ENCODE peak calls at places on chromosomes 1 and 21, in seven cellular contexts. One of them, this sample, is unnamed.

GRCh38 chr1:209809601-209810000 is 3.7 kb upstream of the IRF6 start:
- DNase-seq in GM12865: no peak
- DNase-seq in tibial nerve: no peak
- DNase-seq in fibroblast of pulmonary artery: no peak
- DNase-seq in brain microvascular endothelial cell: no peak
- DNase-seq in thyroid gland: no peak
- DNase-seq in fibroblast of lung: no peak
- DNase-seq in this sample: no peak

GRCh38 chr1:244603498-244603897 is 49.4 kb upstream of the DESI2 start:
- DNase-seq in GM12865: peak
- DNase-seq in tibial nerve: no peak
- DNase-seq in fibroblast of pulmonary artery: peak
- DNase-seq in brain microvascular endothelial cell: peak
- DNase-seq in thyroid gland: no peak
- DNase-seq in fibroblast of lung: peak
- DNase-seq in this sample: no peak

GRCh38 chr21:28644762-28645161 is 347.9 kb downstream of the LTN1 start:
- DNase-seq in GM12865: no peak
- DNase-seq in tibial nerve: no peak
- DNase-seq in fibroblast of pulmonary artery: no peak
- DNase-seq in brain microvascular endothelial cell: no peak
- DNase-seq in thyroid gland: no peak
- DNase-seq in fibroblast of lung: no peak
- DNase-seq in this sample: no peak

GRCh38 chr1:27981146-27981545 is 21.4 kb downstream of the XKR8 start:
- DNase-seq in GM12865: no peak
- DNase-seq in tibial nerve: no peak
- DNase-seq in fibroblast of pulmonary artery: no peak
- DNase-seq in brain microvascular endothelial cell: no peak
- DNase-seq in thyroid gland: no peak
- DNase-seq in fibroblast of lung: peak
- DNase-seq in this sample: no peak

GRCh38 chr1:218589487-218589886 is 244.4 kb downstream of the TGFB2 start:
- DNase-seq in GM12865: no peak
- DNase-seq in tibial nerve: no peak
- DNase-seq in fibroblast of pulmonary artery: no peak
- DNase-seq in brain microvascular endothelial cell: no peak
- DNase-seq in thyroid gland: no peak
- DNase-seq in fibroblast of lung: no peak
- DNase-seq in this sample: no peak

GRCh38 chr1:95974586-95974985 is 740.6 kb downstream of the RWDD3 start:
- DNase-seq in GM12865: no peak
- DNase-seq in tibial nerve: no peak
- DNase-seq in fibroblast of pulmonary artery: no peak
- DNase-seq in brain microvascular endothelial cell: no peak
- DNase-seq in thyroid gland: no peak
- DNase-seq in fibroblast of lung: peak
- DNase-seq in this sample: no peak

GRCh38 chr1:241423541-241424479 is 66.8 kb upstream of the RGS7 start:
- DNase-seq in GM12865: peak
- DNase-seq in tibial nerve: no peak
- DNase-seq in fibroblast of pulmonary artery: peak
- DNase-seq in brain microvascular endothelial cell: no peak
- DNase-seq in thyroid gland: no peak
- DNase-seq in fibroblast of lung: peak
- DNase-seq in this sample: no peak

GRCh38 chr1:204128964-204129896 is 22.6 kb downstream of the ETNK2 start:
- DNase-seq in GM12865: peak
- DNase-seq in tibial nerve: peak
- DNase-seq in fibroblast of pulmonary artery: peak
- DNase-seq in brain microvascular endothelial cell: peak
- DNase-seq in thyroid gland: peak
- DNase-seq in fibroblast of lung: peak
- DNase-seq in this sample: no peak

GRCh38 chr1:175146535-175147213 is 45.9 kb downstream of the KIAA0040 start:
- DNase-seq in GM12865: peak
- DNase-seq in tibial nerve: peak
- DNase-seq in fibroblast of pulmonary artery: peak
- DNase-seq in brain microvascular endothelial cell: peak
- DNase-seq in thyroid gland: peak
- DNase-seq in fibroblast of lung: peak
- DNase-seq in this sample: no peak

GRCh38 chr1:42961560-42962091 is 3.0 kb upstream of the SLC2A1 start:
- DNase-seq in GM12865: no peak
- DNase-seq in tibial nerve: no peak
- DNase-seq in fibroblast of pulmonary artery: no peak
- DNase-seq in brain microvascular endothelial cell: no peak
- DNase-seq in thyroid gland: no peak
- DNase-seq in fibroblast of lung: no peak
- DNase-seq in this sample: no peak

GRCh38 chr1:3904843-3905185 is 4.7 kb upstream of the C1orf174 start:
- DNase-seq in GM12865: no peak
- DNase-seq in tibial nerve: no peak
- DNase-seq in fibroblast of pulmonary artery: no peak
- DNase-seq in brain microvascular endothelial cell: no peak
- DNase-seq in thyroid gland: no peak
- DNase-seq in fibroblast of lung: no peak
- DNase-seq in this sample: no peak

GRCh38 chr21:16419188-16419874 is 689.5 kb downstream of the USP25 start:
- DNase-seq in GM12865: no peak
- DNase-seq in tibial nerve: peak
- DNase-seq in fibroblast of pulmonary artery: peak
- DNase-seq in brain microvascular endothelial cell: peak
- DNase-seq in thyroid gland: peak
- DNase-seq in fibroblast of lung: peak
- DNase-seq in this sample: peak

GRCh38 chr1:245110406-245110805 is 44.4 kb upstream of the KIF26B start:
- DNase-seq in GM12865: no peak
- DNase-seq in tibial nerve: no peak
- DNase-seq in fibroblast of pulmonary artery: no peak
- DNase-seq in brain microvascular endothelial cell: no peak
- DNase-seq in thyroid gland: no peak
- DNase-seq in fibroblast of lung: no peak
- DNase-seq in this sample: no peak

GRCh38 chr1:167052389-167052788 is 37.8 kb downstream of the GPA33 start:
- DNase-seq in GM12865: no peak
- DNase-seq in tibial nerve: no peak
- DNase-seq in fibroblast of pulmonary artery: peak
- DNase-seq in brain microvascular endothelial cell: no peak
- DNase-seq in thyroid gland: no peak
- DNase-seq in fibroblast of lung: no peak
- DNase-seq in this sample: no peak

GRCh38 chr1:166383137-166383536 is 216.3 kb upstream of the FAM78B start:
- DNase-seq in GM12865: no peak
- DNase-seq in tibial nerve: no peak
- DNase-seq in fibroblast of pulmonary artery: no peak
- DNase-seq in brain microvascular endothelial cell: no peak
- DNase-seq in thyroid gland: no peak
- DNase-seq in fibroblast of lung: no peak
- DNase-seq in this sample: no peak

GRCh38 chr1:233107130-233107529 is 156.7 kb downstream of the NTPCR start:
- DNase-seq in GM12865: no peak
- DNase-seq in tibial nerve: no peak
- DNase-seq in fibroblast of pulmonary artery: no peak
- DNase-seq in brain microvascular endothelial cell: no peak
- DNase-seq in thyroid gland: peak
- DNase-seq in fibroblast of lung: no peak
- DNase-seq in this sample: no peak

GRCh38 chr1:107357381-107357780 is 216.5 kb downstream of the NTNG1 start:
- DNase-seq in GM12865: no peak
- DNase-seq in tibial nerve: no peak
- DNase-seq in fibroblast of pulmonary artery: no peak
- DNase-seq in brain microvascular endothelial cell: no peak
- DNase-seq in thyroid gland: no peak
- DNase-seq in fibroblast of lung: peak
- DNase-seq in this sample: no peak

GRCh38 chr1:17831619-17832018 is 76.5 kb downstream of the ACTL8 start:
- DNase-seq in GM12865: peak
- DNase-seq in tibial nerve: no peak
- DNase-seq in fibroblast of pulmonary artery: peak
- DNase-seq in brain microvascular endothelial cell: peak
- DNase-seq in thyroid gland: peak
- DNase-seq in fibroblast of lung: peak
- DNase-seq in this sample: peak

GRCh38 chr1:231866392-231867331 is 240.1 kb downstream of the DISC1 start:
- DNase-seq in GM12865: peak
- DNase-seq in tibial nerve: peak
- DNase-seq in fibroblast of pulmonary artery: peak
- DNase-seq in brain microvascular endothelial cell: peak
- DNase-seq in thyroid gland: peak
- DNase-seq in fibroblast of lung: peak
- DNase-seq in this sample: no peak

GRCh38 chr1:219681876-219682275 is 69.0 kb upstream of the ZC3H11B start:
- DNase-seq in GM12865: no peak
- DNase-seq in tibial nerve: no peak
- DNase-seq in fibroblast of pulmonary artery: no peak
- DNase-seq in brain microvascular endothelial cell: no peak
- DNase-seq in thyroid gland: no peak
- DNase-seq in fibroblast of lung: no peak
- DNase-seq in this sample: no peak

GRCh38 chr1:23558872-23559135 is 497 bp downstream of the ID3 start:
- DNase-seq in GM12865: no peak
- DNase-seq in tibial nerve: no peak
- DNase-seq in fibroblast of pulmonary artery: no peak
- DNase-seq in brain microvascular endothelial cell: no peak
- DNase-seq in thyroid gland: no peak
- DNase-seq in fibroblast of lung: no peak
- DNase-seq in this sample: no peak

DNA sequence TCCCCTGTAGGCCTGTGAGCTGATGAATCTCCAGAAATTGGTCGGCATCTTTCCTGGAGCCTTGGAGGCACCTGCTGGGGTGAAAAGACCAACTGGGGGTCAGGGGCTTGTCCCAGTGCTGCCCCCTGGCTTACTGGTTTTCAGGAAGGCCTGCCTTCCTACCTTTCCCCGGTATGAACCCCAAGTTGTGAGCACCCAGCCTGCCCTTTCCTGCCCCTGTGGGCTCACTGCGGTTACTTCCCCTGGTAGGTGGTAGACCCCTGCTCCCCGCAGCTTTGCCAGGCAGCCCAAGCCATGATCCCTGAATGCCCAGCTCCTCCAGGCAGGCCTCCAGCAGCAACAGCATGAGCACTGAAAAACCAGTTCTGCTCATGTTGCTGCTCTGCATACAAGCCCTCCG is 10.2 kb downstream of the DMRTB1 start:
- DNase-seq in GM12865: no peak
- DNase-seq in tibial nerve: no peak
- DNase-seq in fibroblast of pulmonary artery: no peak
- DNase-seq in brain microvascular endothelial cell: no peak
- DNase-seq in thyroid gland: no peak
- DNase-seq in fibroblast of lung: no peak
- DNase-seq in this sample: no peak
- TF ChIP-seq CTCF in GM12865: no peak
- TF ChIP-seq CTCF in tibial nerve: no peak
- TF ChIP-seq CTCF in fibroblast of pulmonary artery: no peak
- TF ChIP-seq CTCF in brain microvascular endothelial cell: peak
- TF ChIP-seq CTCF in thyroid gland: no peak
- TF ChIP-seq CTCF in fibroblast of lung: no peak
- TF ChIP-seq CTCF in this sample: no peak

DNA sequence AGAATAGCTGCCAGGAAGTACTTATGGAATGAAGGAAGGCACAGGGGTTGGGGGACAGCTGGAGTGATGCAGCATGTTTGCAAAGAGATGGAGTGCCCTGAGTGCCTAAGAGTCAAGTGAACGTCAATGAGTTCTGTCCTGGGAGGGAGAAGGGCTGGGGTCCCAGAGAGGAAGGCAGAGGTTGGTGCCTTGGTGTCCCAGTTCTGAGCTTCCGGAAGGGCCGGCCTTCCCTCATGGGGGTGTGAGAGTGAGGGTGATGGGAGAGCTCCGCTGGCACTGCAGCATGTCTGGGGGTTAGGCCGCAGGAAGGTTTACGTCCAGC is 17.6 kb downstream of the NES start:
- DNase-seq in GM12865: no peak
- DNase-seq in tibial nerve: no peak
- DNase-seq in fibroblast of pulmonary artery: no peak
- DNase-seq in brain microvascular endothelial cell: no peak
- DNase-seq in thyroid gland: no peak
- DNase-seq in fibroblast of lung: no peak
- DNase-seq in this sample: no peak
- H3K4me3 ChIP-seq in GM12865: peak
- H3K4me3 ChIP-seq in tibial nerve: no peak
- H3K4me3 ChIP-seq in fibroblast of pulmonary artery: no peak
- H3K4me3 ChIP-seq in brain microvascular endothelial cell: peak
- H3K4me3 ChIP-seq in thyroid gland: no peak
- H3K4me3 ChIP-seq in fibroblast of lung: no peak
- H3K4me3 ChIP-seq in this sample: no peak

GRCh38 chr1:201093561-201093960 is 18.7 kb downstream of the CACNA1S start:
- DNase-seq in GM12865: no peak
- DNase-seq in tibial nerve: no peak
- DNase-seq in fibroblast of pulmonary artery: no peak
- DNase-seq in brain microvascular endothelial cell: no peak
- DNase-seq in thyroid gland: no peak
- DNase-seq in fibroblast of lung: no peak
- DNase-seq in this sample: no peak
- TF ChIP-seq CTCF in GM12865: no peak
- TF ChIP-seq CTCF in tibial nerve: no peak
- TF ChIP-seq CTCF in fibroblast of pulmonary artery: no peak
- TF ChIP-seq CTCF in brain microvascular endothelial cell: no peak
- TF ChIP-seq CTCF in thyroid gland: no peak
- TF ChIP-seq CTCF in fibroblast of lung: no peak
- TF ChIP-seq CTCF in this sample: no peak

GRCh38 chr1:19864304-19865160 is 17.7 kb upstream of the OTUD3 start:
- DNase-seq in GM12865: no peak
- DNase-seq in tibial nerve: no peak
- DNase-seq in fibroblast of pulmonary artery: no peak
- DNase-seq in brain microvascular endothelial cell: no peak
- DNase-seq in thyroid gland: no peak
- DNase-seq in fibroblast of lung: no peak
- DNase-seq in this sample: no peak

GRCh38 chr1:19862944-19863343 is 19.3 kb upstream of the OTUD3 start:
- DNase-seq in GM12865: no peak
- DNase-seq in tibial nerve: no peak
- DNase-seq in fibroblast of pulmonary artery: no peak
- DNase-seq in brain microvascular endothelial cell: no peak
- DNase-seq in thyroid gland: no peak
- DNase-seq in fibroblast of lung: no peak
- DNase-seq in this sample: no peak

GRCh38 chr1:19863804-19864203 is 18.4 kb upstream of the OTUD3 start:
- DNase-seq in GM12865: no peak
- DNase-seq in tibial nerve: no peak
- DNase-seq in fibroblast of pulmonary artery: peak
- DNase-seq in brain microvascular endothelial cell: peak
- DNase-seq in thyroid gland: no peak
- DNase-seq in fibroblast of lung: peak
- DNase-seq in this sample: no peak

GRCh38 chr1:19866758-19867157 is 15.4 kb upstream of the OTUD3 start:
- DNase-seq in GM12865: no peak
- DNase-seq in tibial nerve: no peak
- DNase-seq in fibroblast of pulmonary artery: no peak
- DNase-seq in brain microvascular endothelial cell: peak
- DNase-seq in thyroid gland: no peak
- DNase-seq in fibroblast of lung: peak
- DNase-seq in this sample: no peak

DNA sequence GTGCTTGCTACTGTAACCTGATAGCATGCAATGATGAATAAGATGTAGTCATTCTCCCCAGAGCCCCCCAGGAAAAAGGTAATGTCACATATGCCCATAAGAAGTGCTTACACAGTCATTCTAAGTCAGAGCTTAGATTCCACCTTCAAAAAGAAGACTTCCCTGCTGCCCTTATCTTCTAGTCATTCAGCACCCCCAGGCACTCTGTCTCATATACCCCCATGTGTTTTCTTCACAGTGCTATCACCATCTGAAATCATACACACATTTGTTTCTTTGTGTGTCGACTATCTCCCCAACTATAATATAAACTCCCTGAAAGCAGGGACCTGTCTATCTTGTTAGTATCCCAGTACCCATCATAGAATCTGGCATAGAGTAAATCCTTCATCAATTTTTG is 16.2 kb upstream of the OTUD3 start:
- DNase-seq in GM12865: no peak
- DNase-seq in tibial nerve: no peak
- DNase-seq in fibroblast of pulmonary artery: no peak
- DNase-seq in brain microvascular endothelial cell: no peak
- DNase-seq in thyroid gland: no peak
- DNase-seq in fibroblast of lung: no peak
- DNase-seq in this sample: no peak
- H3K4me3 ChIP-seq in GM12865: no peak
- H3K4me3 ChIP-seq in tibial nerve: no peak
- H3K4me3 ChIP-seq in fibroblast of pulmonary artery: no peak
- H3K4me3 ChIP-seq in brain microvascular endothelial cell: no peak
- H3K4me3 ChIP-seq in thyroid gland: no peak
- H3K4me3 ChIP-seq in fibroblast of lung: no peak
- H3K4me3 ChIP-seq in this sample: no peak

This sample was measured in LNCaP clone FGC.